ENCODE peak calls at places on chromosomes 5 and 9, in five cellular contexts. C is foreskin fibroblast, N is lower leg skin, T is fibroblast of mammary gland, O is mammary epithelial cell. M is an unnamed sample.

GRCh38 chr9:27888661-27889295 is 315.5 kb upstream of the C9orf72 start:
- DNase-seq in N (no peak), O (peak), T (peak), C (no peak), M (no peak)

GRCh38 chr5:139669681-139670368 is 21.7 kb downstream of the CXXC5 start:
- DNase-seq in N (no peak), T (no peak), C (no peak), O (no peak), M (no peak)

GRCh38 chr9:114116061-114116747 is 17.1 kb upstream of the KIF12 start:
- DNase-seq in N (no peak), C (no peak), T (no peak), O (no peak), M (no peak)

GRCh38 chr5:172530835-172531703 is 76.7 kb upstream of the SH3PXD2B start:
- DNase-seq in O (no peak), N (peak), C (no peak), T (no peak), M (no peak)

GRCh38 chr5:5418764-5419163 is 3.7 kb upstream of the ICE1 start:
- DNase-seq in C (no peak), O (no peak), N (no peak), T (no peak), M (no peak)

GRCh38 chr9:72772641-72773040 is 180.2 kb downstream of the ALDH1A1 start:
- DNase-seq in C (peak), T (no peak), N (no peak), O (no peak), M (no peak)

GRCh38 chr9:27353405-27354229 is 56.7 kb upstream of the EQTN start:
- DNase-seq in N (no peak), C (no peak), O (no peak), T (no peak), M (no peak)

GRCh38 chr5:94745786-94746730 is 127.6 kb downstream of the SLF1 start:
- DNase-seq in N (no peak), O (peak), T (peak), C (no peak), M (peak)

GRCh38 chr9:96567203-96567700 is 52.4 kb downstream of the CDC14B start:
- DNase-seq in T (peak), O (no peak), C (no peak), N (no peak), M (peak)

GRCh38 chr9:99824378-99825157 is 2.9 kb downstream of the NR4A3 start:
- DNase-seq in C (no peak), O (no peak), T (no peak), N (no peak), M (no peak)

GRCh38 chr9:117300686-117301085 is 114.2 kb downstream of the ASTN2 start:
- DNase-seq in N (no peak), O (no peak), T (no peak), C (no peak), M (no peak)

GRCh38 chr5:169798438-169798837 is 161.4 kb downstream of the DOCK2 start:
- DNase-seq in O (no peak), N (no peak), C (no peak), T (no peak), M (no peak)

GRCh38 chr5:11584008-11584407 is 320.2 kb downstream of the CTNND2 start:
- DNase-seq in O (no peak), N (no peak), T (peak), C (no peak), M (no peak)

GRCh38 chr5:12237837-12238575 is 333.8 kb upstream of the CTNND2 start:
- DNase-seq in T (no peak), N (no peak), C (no peak), O (no peak), M (no peak)

GRCh38 chr9:35367451-35367850 is 122.5 kb upstream of the RUSC2 start:
- DNase-seq in C (peak), N (peak), O (peak), T (peak), M (peak)

GRCh38 chr9:128528445-128529160 is 23.8 kb upstream of the SPTAN1 start:
- DNase-seq in O (no peak), C (no peak), T (peak), N (no peak), M (no peak)

GRCh38 chr5:143311428-143311827 is 92.1 kb downstream of the NR3C1 start:
- DNase-seq in C (peak), T (peak), O (peak), N (no peak), M (peak)

GRCh38 chr9:82797539-82797938 is 265.4 kb downstream of the RASEF start:
- DNase-seq in N (no peak), T (no peak), O (no peak), C (no peak), M (no peak)

GRCh38 chr5:63247651-63248050 is 669.0 kb downstream of the LRRC70 start:
- DNase-seq in O (no peak), T (peak), N (no peak), C (no peak), M (peak)

GRCh38 chr9:36870960-36871359 is 163.1 kb downstream of the PAX5 start:
- DNase-seq in O (no peak), N (no peak), C (no peak), T (no peak), M (no peak)

GRCh38 chr5:58107704-58108103 is 352.2 kb downstream of the PLK2 start:
- DNase-seq in N (no peak), T (peak), C (peak), O (peak), M (peak)

GRCh38 chr5:138148811-138149210 is 9.6 kb upstream of the NME5 start:
- DNase-seq in O (peak), T (peak), N (peak), C (peak), M (peak)

DNA sequence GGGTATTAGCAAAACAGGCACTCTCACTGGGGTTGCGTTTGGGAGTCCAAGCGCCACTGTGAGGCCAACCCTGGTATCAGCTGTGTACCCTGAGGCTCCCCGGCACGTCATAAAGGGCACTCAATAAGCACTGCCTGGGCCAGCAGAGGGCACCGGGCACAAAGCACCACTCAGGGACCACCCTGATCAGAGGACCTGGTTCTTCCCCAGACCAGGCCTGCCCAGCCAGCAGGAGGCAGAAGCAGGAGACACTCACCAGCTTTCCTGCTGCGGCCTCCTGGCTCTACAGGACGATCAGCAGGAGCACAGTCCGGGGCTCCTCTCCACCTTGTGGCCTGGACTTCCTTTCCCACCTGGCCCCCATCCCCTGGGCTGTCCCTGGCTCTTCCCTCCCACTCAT is 12.6 kb downstream of the MGAT1 start:
- DNase-seq in C (no peak), O (no peak), N (no peak), T (peak), M (no peak)
- TF ChIP-seq CTCF in C (no peak), O (no peak), N (no peak), T (no peak), M (peak)

GRCh38 chr5:1109542-1110259 is 2.2 kb downstream of the SLC12A7 start:
- DNase-seq in O (no peak), T (no peak), C (no peak), N (no peak), M (no peak)
- H3K4me3 ChIP-seq in O (no peak), T (no peak), C (no peak), N (no peak), M (no peak)

GRCh38 chr5:150062523-150062922 is 23.8 kb downstream of the CSF1R start:
- DNase-seq in N (no peak), C (no peak), T (no peak), O (no peak), M (no peak)
- TF ChIP-seq CTCF in N (no peak), C (no peak), T (no peak), O (no peak), M (no peak)

GRCh38 chr5:178107889-178108288 is 5.4 kb upstream of the N4BP3 start:
- DNase-seq in T (no peak), O (no peak), C (no peak), N (no peak), M (no peak)
- H3K4me3 ChIP-seq in T (no peak), O (no peak), C (no peak), N (no peak), M (no peak)

DNA sequence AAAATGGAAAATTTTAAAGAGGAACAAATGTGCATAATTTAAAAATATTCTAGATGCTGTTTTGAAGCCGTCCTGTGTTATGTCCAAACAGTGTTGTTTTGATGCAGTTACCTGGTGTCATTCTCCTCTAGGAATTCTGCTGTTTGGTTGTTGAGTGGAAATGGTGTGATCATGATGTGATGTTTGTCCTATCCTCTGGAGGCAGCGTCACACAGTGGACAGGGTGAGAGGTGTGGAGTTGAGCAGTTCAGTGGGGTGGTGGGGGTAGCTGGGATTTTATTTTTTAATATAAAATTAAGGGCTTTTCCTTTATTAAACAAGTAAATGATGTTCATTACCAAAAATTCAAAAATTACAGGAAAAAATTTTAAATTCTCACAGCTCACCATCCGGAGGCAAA is 31.2 kb downstream of the PRDM6 start:
- DNase-seq in T (no peak), O (no peak), N (no peak), C (no peak), M (no peak)
- TF ChIP-seq CTCF in T (peak), O (peak), N (no peak), C (peak), M (peak)

DNA sequence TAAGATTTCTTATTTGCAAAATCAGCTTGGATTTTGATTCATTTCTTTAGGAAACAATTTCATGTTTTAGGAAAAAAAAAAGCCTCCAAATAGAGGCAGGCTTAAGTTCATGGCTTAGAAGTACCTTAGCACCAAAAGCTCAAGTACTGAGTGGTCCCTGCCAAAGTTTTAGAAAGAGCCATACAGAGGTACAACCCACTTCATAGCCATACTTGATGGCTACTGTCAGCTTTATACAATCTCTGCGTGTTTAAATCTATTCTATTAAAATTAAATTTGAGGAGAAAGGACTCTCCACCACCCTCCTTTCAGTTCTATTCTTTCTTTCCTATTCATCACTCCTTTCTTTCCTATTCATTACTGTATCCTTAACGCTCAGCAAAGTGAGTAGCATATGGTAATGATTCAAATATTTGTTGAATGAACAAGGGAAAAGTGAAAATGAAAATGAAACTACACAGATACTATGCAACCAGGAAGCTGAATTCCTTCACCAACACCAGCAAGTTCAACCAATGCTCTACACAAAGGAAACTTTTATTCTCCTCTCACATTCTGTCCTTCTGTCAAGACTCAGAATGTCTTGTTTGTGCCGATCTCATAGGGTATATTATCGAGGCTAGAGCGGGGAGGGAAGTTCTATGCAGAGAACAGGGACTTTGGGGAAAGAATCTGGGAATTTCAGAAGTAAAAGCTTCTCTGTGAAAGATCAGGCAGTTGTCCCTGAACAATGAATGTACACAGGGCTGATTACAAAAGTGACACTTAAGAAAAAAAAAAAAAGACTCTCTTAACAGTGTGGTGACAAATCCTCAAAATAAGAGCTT is 138.6 kb upstream of the SPEF2 start:
- DNase-seq in T (peak), O (peak), N (no peak), C (peak), M (peak)
- H3K4me3 ChIP-seq in T (peak), O (peak), N (no peak), C (peak), M (peak)

GRCh38 chr9:20271723-20272122 is 350.6 kb downstream of the MLLT3 start:
- DNase-seq in O (no peak), T (peak), N (no peak), C (no peak), M (no peak)
- TF ChIP-seq CTCF in O (no peak), T (peak), N (no peak), C (peak), M (peak)

DNA sequence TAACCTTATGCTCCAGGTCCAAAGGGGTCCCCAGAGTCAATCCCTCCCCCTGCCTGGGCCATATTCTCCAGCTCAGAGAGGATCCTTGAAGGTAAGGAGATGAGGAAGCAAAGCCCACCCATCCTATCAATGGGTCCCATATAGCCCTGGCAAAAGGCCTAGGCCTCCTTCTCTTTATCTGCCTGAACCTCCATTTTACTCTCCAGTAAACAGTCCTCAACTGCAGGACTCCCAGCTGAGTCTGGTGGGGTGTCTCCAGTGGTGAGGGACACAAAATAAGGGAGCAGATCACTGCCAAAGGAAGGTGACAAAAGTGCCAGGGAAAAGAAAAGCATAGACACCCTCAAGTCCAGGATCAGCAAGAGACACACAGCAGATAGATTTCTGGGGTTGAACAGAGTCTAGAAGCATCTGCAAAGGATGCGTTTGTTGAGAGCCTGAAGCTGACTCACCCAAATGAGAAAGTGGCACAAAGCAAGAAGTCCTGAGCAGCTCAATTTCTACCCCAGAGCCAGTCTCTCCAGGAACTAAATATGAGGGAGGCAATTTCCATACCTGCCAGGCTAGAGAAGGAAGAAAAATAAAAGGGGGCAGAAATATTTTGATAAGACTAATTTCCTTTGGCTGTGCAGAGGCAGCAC is 2.7 kb upstream of the EBF1 start:
- DNase-seq in T (peak), O (no peak), N (no peak), C (no peak), M (no peak)
- H3K4me3 ChIP-seq in T (no peak), O (no peak), N (no peak), C (peak), M (no peak)

M was measured in fibroblast of the aortic adventitia.